ENCODE peak calls at places on chromosome 1, in six cellular contexts. S is right lobe of liver, W is left colon, A is trophoblast cell, R is AG09309, D is psoas muscle. U is an unnamed sample.

GRCh38 chr1:215523128-215523861 is 43.8 kb upstream of the KCTD3 start:
- DNase-seq in R (no peak), S (no peak), A (no peak), D (no peak), W (no peak), U (no peak)

GRCh38 chr1:52574594-52574993 is 21.7 kb upstream of the TUT4 start:
- DNase-seq in R (peak), S (no peak), W (no peak), D (no peak), A (peak), U (no peak)

GRCh38 chr1:208298593-208299233 is 54.5 kb upstream of the PLXNA2 start:
- DNase-seq in W (peak), S (peak), A (no peak), D (no peak), R (no peak), U (no peak)

GRCh38 chr1:78323311-78323710 is 167.5 kb upstream of the PTGFR start:
- DNase-seq in S (no peak), A (no peak), D (no peak), W (no peak), R (no peak), U (no peak)

GRCh38 chr1:30815556-30815955 is 58.0 kb upstream of the LAPTM5 start:
- DNase-seq in S (no peak), R (no peak), D (no peak), A (no peak), W (no peak), U (no peak)

GRCh38 chr1:209425959-209426358 is 157.6 kb upstream of the CAMK1G start:
- DNase-seq in R (no peak), W (no peak), S (no peak), D (no peak), A (no peak), U (no peak)

GRCh38 chr1:231233735-231234417 is 7.1 kb upstream of the GNPAT start:
- DNase-seq in A (no peak), D (no peak), R (no peak), W (no peak), S (no peak), U (no peak)

GRCh38 chr1:78833491-78833890 is 173.0 kb downstream of the ADGRL4 start:
- DNase-seq in S (no peak), R (peak), A (no peak), D (no peak), W (no peak), U (no peak)

GRCh38 chr1:8625480-8625879 is 192.0 kb downstream of the RERE start:
- DNase-seq in W (no peak), R (no peak), D (no peak), S (no peak), A (no peak), U (no peak)

GRCh38 chr1:174051956-174052355 is 29.8 kb upstream of the RC3H1 start:
- DNase-seq in A (no peak), R (no peak), D (peak), S (no peak), W (no peak), U (no peak)

GRCh38 chr1:235075121-235075954 is 53.3 kb downstream of the TOMM20 start:
- DNase-seq in S (peak), A (peak), R (peak), W (peak), D (peak), U (peak)

GRCh38 chr1:92599184-92599583 is 112.5 kb upstream of the GFI1 start:
- DNase-seq in A (no peak), R (peak), D (no peak), W (no peak), S (no peak), U (no peak)

GRCh38 chr1:20357796-20358195 is 67.1 kb downstream of the VWA5B1 start:
- DNase-seq in S (no peak), R (no peak), D (no peak), A (no peak), W (no peak), U (no peak)

GRCh38 chr1:77438239-77438913 is 156.6 kb downstream of the AK5 start:
- DNase-seq in A (no peak), D (no peak), R (peak), S (no peak), W (no peak), U (no peak)

GRCh38 chr1:112707217-112708001 is 482 bp upstream of the RHOC start:
- DNase-seq in S (peak), W (peak), R (peak), A (peak), D (peak), U (peak)

GRCh38 chr1:203871114-203871875 is 9.9 kb downstream of the SNRPE start:
- DNase-seq in A (peak), R (peak), D (no peak), S (no peak), W (no peak), U (no peak)

GRCh38 chr1:95041491-95042165 is 31.1 kb downstream of the ALG14 start:
- DNase-seq in R (peak), D (no peak), S (no peak), W (peak), A (peak), U (no peak)

GRCh38 chr1:207851696-207852095 is 59.2 kb downstream of the CD34 start:
- DNase-seq in W (no peak), D (no peak), S (no peak), A (no peak), R (no peak), U (no peak)

GRCh38 chr1:117678246-117678977 is 72.6 kb downstream of the TENT5C start:
- DNase-seq in R (no peak), A (peak), W (no peak), S (no peak), D (no peak), U (no peak)

GRCh38 chr1:30258471-30258870 is 464.9 kb downstream of the MATN1 start:
- DNase-seq in D (no peak), S (no peak), R (no peak), A (no peak), W (no peak), U (no peak)

GRCh38 chr1:95027046-95027445 is 45.7 kb downstream of the ALG14 start:
- DNase-seq in S (no peak), D (no peak), A (no peak), R (no peak), W (no peak), U (no peak)

GRCh38 chr1:104765115-104765514 is 1015.4 kb downstream of the AMY1C start:
- DNase-seq in W (no peak), D (no peak), R (no peak), S (no peak), A (no peak), U (no peak)

GRCh38 chr1:88774151-88774556 is 90.1 kb downstream of the PKN2 start:
- DNase-seq in A (peak), D (no peak), W (peak), R (no peak), S (no peak), U (no peak)

GRCh38 chr1:56469640-56470371 is 109.6 kb downstream of the PLPP3 start:
- DNase-seq in D (no peak), W (no peak), A (no peak), S (no peak), R (no peak), U (no peak)

GRCh38 chr1:84510668-84511067 is 4.3 kb upstream of the GNG5 start:
- DNase-seq in A (no peak), W (no peak), D (no peak), R (no peak), S (no peak), U (no peak)

GRCh38 chr1:97089223-97089622 is 367.6 kb downstream of the PTBP2 start:
- DNase-seq in A (no peak), R (no peak), W (no peak), D (no peak), S (no peak), U (no peak)

GRCh38 chr1:19071674-19072281 is 115.3 kb upstream of the IFFO2 start:
- DNase-seq in A (no peak), W (no peak), D (no peak), R (no peak), S (peak), U (no peak)

GRCh38 chr1:2099871-2100774 is 49.9 kb downstream of the PRKCZ start:
- DNase-seq in W (no peak), D (no peak), A (peak), S (peak), R (no peak), U (peak)

GRCh38 chr1:167564592-167564991 is 11.0 kb upstream of the CREG1 start:
- DNase-seq in W (no peak), A (no peak), R (no peak), D (no peak), S (no peak), U (no peak)

GRCh38 chr1:170929835-170930554 is 5.3 kb upstream of the MROH9 start:
- DNase-seq in W (no peak), R (peak), A (peak), S (no peak), D (no peak), U (no peak)

GRCh38 chr1:3931310-3931700 is 31.2 kb upstream of the C1orf174 start:
- DNase-seq in R (no peak), D (no peak), S (no peak), W (no peak), A (no peak), U (no peak)

GRCh38 chr1:203765029-203765837 is at the start of gene LAX1:
- DNase-seq in D (no peak), W (peak), A (no peak), R (no peak), S (no peak), U (peak)

GRCh38 chr1:154599658-154600057 is 8.3 kb downstream of the ADAR start:
- DNase-seq in S (no peak), A (no peak), W (no peak), D (no peak), R (no peak), U (no peak)

GRCh38 chr1:231421616-231421970 is 494 bp downstream of the EGLN1 start:
- DNase-seq in D (peak), W (peak), R (no peak), S (no peak), A (no peak), U (peak)

U was measured in T-helper 17 cell.